ENCODE peak calls at places on chromosomes 2 and 18, in eight cellular contexts. One of them, this sample, is unnamed.

GRCh38 chr18:25826823-25827617 is 263.4 kb downstream of the SS18 start:
- DNase-seq in tibial artery: no peak
- DNase-seq in fibroblast of lung: peak; percentile 23
- DNase-seq in HCT116: no peak
- DNase-seq in tibial nerve: no peak
- DNase-seq in upper lobe of right lung: no peak
- DNase-seq in neural progenitor cell: no peak
- DNase-seq in sigmoid colon: no peak
- DNase-seq in this sample: no peak

GRCh38 chr18:67216846-67217245 is 299.7 kb downstream of the DSEL start:
- DNase-seq in upper lobe of right lung: no peak
- DNase-seq in sigmoid colon: no peak
- DNase-seq in tibial artery: no peak
- DNase-seq in fibroblast of lung: no peak
- DNase-seq in neural progenitor cell: no peak
- DNase-seq in tibial nerve: no peak
- DNase-seq in HCT116: no peak
- DNase-seq in this sample: no peak

GRCh38 chr18:58190842-58191530 is 147.0 kb downstream of the NEDD4L start:
- DNase-seq in sigmoid colon: no peak
- DNase-seq in tibial artery: no peak
- DNase-seq in fibroblast of lung: no peak
- DNase-seq in neural progenitor cell: no peak
- DNase-seq in upper lobe of right lung: no peak
- DNase-seq in HCT116: no peak
- DNase-seq in tibial nerve: no peak
- DNase-seq in this sample: no peak

GRCh38 chr2:33321236-33321731 is 155.2 kb upstream of the RASGRP3 start:
- DNase-seq in upper lobe of right lung: no peak
- DNase-seq in sigmoid colon: no peak
- DNase-seq in tibial artery: no peak
- DNase-seq in HCT116: no peak
- DNase-seq in fibroblast of lung: peak; percentile 65
- DNase-seq in tibial nerve: no peak
- DNase-seq in neural progenitor cell: no peak
- DNase-seq in this sample: no peak

GRCh38 chr18:58364867-58365533 is 263.9 kb downstream of the ALPK2 start:
- DNase-seq in upper lobe of right lung: no peak
- DNase-seq in tibial nerve: no peak
- DNase-seq in tibial artery: no peak
- DNase-seq in fibroblast of lung: no peak
- DNase-seq in sigmoid colon: no peak
- DNase-seq in HCT116: no peak
- DNase-seq in neural progenitor cell: no peak
- DNase-seq in this sample: no peak

GRCh38 chr2:237569896-237570295 is 3.5 kb downstream of the PRLH start:
- DNase-seq in sigmoid colon: no peak
- DNase-seq in tibial artery: no peak
- DNase-seq in upper lobe of right lung: peak; percentile 23
- DNase-seq in neural progenitor cell: no peak
- DNase-seq in HCT116: no peak
- DNase-seq in fibroblast of lung: no peak
- DNase-seq in tibial nerve: no peak
- DNase-seq in this sample: no peak

GRCh38 chr2:33681333-33681732 is 82.2 kb upstream of the FAM98A start:
- DNase-seq in fibroblast of lung: peak; percentile 10
- DNase-seq in HCT116: no peak
- DNase-seq in tibial nerve: no peak
- DNase-seq in tibial artery: no peak
- DNase-seq in upper lobe of right lung: no peak
- DNase-seq in sigmoid colon: no peak
- DNase-seq in neural progenitor cell: no peak
- DNase-seq in this sample: no peak

GRCh38 chr2:48600917-48601316 is 16.7 kb upstream of the GTF2A1L start:
- DNase-seq in tibial artery: no peak
- DNase-seq in tibial nerve: no peak
- DNase-seq in upper lobe of right lung: no peak
- DNase-seq in neural progenitor cell: no peak
- DNase-seq in fibroblast of lung: peak; percentile 68
- DNase-seq in HCT116: no peak
- DNase-seq in sigmoid colon: no peak
- DNase-seq in this sample: no peak

GRCh38 chr2:28430790-28431418 is 38.2 kb downstream of the FOSL2 start:
- DNase-seq in upper lobe of right lung: no peak
- DNase-seq in sigmoid colon: no peak
- DNase-seq in tibial nerve: no peak
- DNase-seq in neural progenitor cell: no peak
- DNase-seq in tibial artery: no peak
- DNase-seq in HCT116: no peak
- DNase-seq in fibroblast of lung: no peak
- DNase-seq in this sample: no peak

GRCh38 chr2:160621748-160622147 is 128.1 kb upstream of the RBMS1 start:
- DNase-seq in neural progenitor cell: no peak
- DNase-seq in HCT116: no peak
- DNase-seq in fibroblast of lung: peak; percentile 44
- DNase-seq in tibial nerve: no peak
- DNase-seq in tibial artery: no peak
- DNase-seq in upper lobe of right lung: no peak
- DNase-seq in sigmoid colon: no peak
- DNase-seq in this sample: no peak

GRCh38 chr2:236571161-236571560 is 1.5 kb downstream of the ACKR3 start:
- DNase-seq in HCT116: no peak
- DNase-seq in upper lobe of right lung: no peak
- DNase-seq in neural progenitor cell: no peak
- DNase-seq in sigmoid colon: peak; percentile 55
- DNase-seq in tibial nerve: no peak
- DNase-seq in fibroblast of lung: no peak
- DNase-seq in tibial artery: no peak
- DNase-seq in this sample: no peak

GRCh38 chr2:7539077-7539476 is 621.9 kb downstream of the RNF144A start:
- DNase-seq in sigmoid colon: no peak
- DNase-seq in HCT116: no peak
- DNase-seq in tibial nerve: no peak
- DNase-seq in fibroblast of lung: no peak
- DNase-seq in neural progenitor cell: no peak
- DNase-seq in upper lobe of right lung: no peak
- DNase-seq in tibial artery: no peak
- DNase-seq in this sample: no peak

GRCh38 chr18:38635706-38636105 is 1070.1 kb upstream of the CELF4 start:
- DNase-seq in neural progenitor cell: no peak
- DNase-seq in upper lobe of right lung: no peak
- DNase-seq in tibial artery: no peak
- DNase-seq in fibroblast of lung: peak; percentile 18
- DNase-seq in sigmoid colon: no peak
- DNase-seq in HCT116: no peak
- DNase-seq in tibial nerve: no peak
- DNase-seq in this sample: no peak

GRCh38 chr2:234795272-234795920 is 156.4 kb upstream of the SH3BP4 start:
- DNase-seq in sigmoid colon: no peak
- DNase-seq in tibial nerve: no peak
- DNase-seq in tibial artery: no peak
- DNase-seq in fibroblast of lung: peak; percentile 28
- DNase-seq in HCT116: no peak
- DNase-seq in neural progenitor cell: no peak
- DNase-seq in upper lobe of right lung: no peak
- DNase-seq in this sample: no peak

GRCh38 chr2:12080360-12080759 is 333.9 kb downstream of the LPIN1 start:
- DNase-seq in tibial nerve: no peak
- DNase-seq in tibial artery: no peak
- DNase-seq in HCT116: no peak
- DNase-seq in upper lobe of right lung: no peak
- DNase-seq in neural progenitor cell: no peak
- DNase-seq in fibroblast of lung: no peak
- DNase-seq in sigmoid colon: no peak
- DNase-seq in this sample: no peak

GRCh38 chr2:39728941-39729351 is 50.1 kb downstream of the THUMPD2 start:
- DNase-seq in fibroblast of lung: peak; percentile 42
- DNase-seq in tibial nerve: no peak
- DNase-seq in sigmoid colon: no peak
- DNase-seq in tibial artery: no peak
- DNase-seq in HCT116: peak; percentile 2
- DNase-seq in neural progenitor cell: peak; percentile 70
- DNase-seq in upper lobe of right lung: peak; percentile 67
- DNase-seq in this sample: no peak

GRCh38 chr2:43082111-43082877 is 144.1 kb downstream of the ZFP36L2 start:
- DNase-seq in neural progenitor cell: no peak
- DNase-seq in tibial artery: peak; percentile 46
- DNase-seq in HCT116: no peak
- DNase-seq in sigmoid colon: no peak
- DNase-seq in tibial nerve: no peak
- DNase-seq in fibroblast of lung: peak; percentile 81
- DNase-seq in upper lobe of right lung: no peak
- DNase-seq in this sample: no peak

GRCh38 chr18:3554091-3554601 is 104.2 kb downstream of the TGIF1 start:
- DNase-seq in neural progenitor cell: peak; percentile 81
- DNase-seq in sigmoid colon: no peak
- DNase-seq in fibroblast of lung: no peak
- DNase-seq in HCT116: no peak
- DNase-seq in tibial nerve: no peak
- DNase-seq in tibial artery: no peak
- DNase-seq in upper lobe of right lung: no peak
- DNase-seq in this sample: no peak

GRCh38 chr2:53646788-53647187 is 120.8 kb upstream of the CHAC2 start:
- DNase-seq in HCT116: no peak
- DNase-seq in sigmoid colon: no peak
- DNase-seq in fibroblast of lung: no peak
- DNase-seq in neural progenitor cell: no peak
- DNase-seq in tibial artery: no peak
- DNase-seq in upper lobe of right lung: no peak
- DNase-seq in tibial nerve: no peak
- DNase-seq in this sample: no peak

DNA sequence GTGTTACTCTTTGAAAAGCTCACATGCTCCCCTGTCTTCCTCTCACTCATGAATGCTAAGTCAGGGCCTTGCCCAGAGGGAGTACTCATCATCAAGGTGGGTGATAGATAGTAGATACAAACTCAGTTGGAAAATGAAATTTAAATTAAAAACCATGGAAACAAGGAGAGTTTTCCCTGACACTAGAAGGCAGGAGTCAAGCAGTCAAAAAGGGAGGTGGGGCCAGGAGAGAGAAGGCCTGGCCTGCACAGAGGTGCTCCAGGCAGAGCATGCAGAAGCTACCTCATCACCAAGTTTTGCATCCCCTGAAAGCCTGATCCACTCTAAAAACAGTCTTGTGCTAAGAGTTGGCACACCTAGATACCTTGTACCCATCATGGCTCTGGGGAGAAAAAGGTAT is 143.7 kb downstream of the MYO5B start:
- DNase-seq in neural progenitor cell: peak; percentile 43
- DNase-seq in HCT116: no peak
- DNase-seq in upper lobe of right lung: no peak
- DNase-seq in tibial artery: no peak
- DNase-seq in tibial nerve: no peak
- DNase-seq in fibroblast of lung: no peak
- DNase-seq in sigmoid colon: no peak
- DNase-seq in this sample: no peak
- TF ChIP-seq CTCF in neural progenitor cell: peak; percentile 60
- TF ChIP-seq CTCF in HCT116: peak; percentile 41
- TF ChIP-seq CTCF in upper lobe of right lung: peak; percentile 6
- TF ChIP-seq CTCF in tibial artery: no peak
- TF ChIP-seq CTCF in tibial nerve: no peak
- TF ChIP-seq CTCF in fibroblast of lung: no peak
- TF ChIP-seq CTCF in sigmoid colon: no peak
- TF ChIP-seq CTCF in this sample: no peak

GRCh38 chr18:9586814-9587213 is 27.5 kb downstream of the PPP4R1 start:
- DNase-seq in tibial artery: no peak
- DNase-seq in neural progenitor cell: no peak
- DNase-seq in HCT116: no peak
- DNase-seq in upper lobe of right lung: no peak
- DNase-seq in tibial nerve: no peak
- DNase-seq in sigmoid colon: no peak
- DNase-seq in fibroblast of lung: no peak
- DNase-seq in this sample: no peak
- H3K36me3 ChIP-seq in tibial artery: peaks cover 38% of the 10 kb centered on the region
- H3K36me3 ChIP-seq in neural progenitor cell: peaks cover 26% of the 10 kb centered on the region
- H3K36me3 ChIP-seq in HCT116: peaks cover 10% of the 10 kb centered on the region
- H3K36me3 ChIP-seq in upper lobe of right lung: peaks cover 93% of the 10 kb centered on the region
- H3K36me3 ChIP-seq in tibial nerve: no peaks in the 10 kb centered on the region
- H3K36me3 ChIP-seq in sigmoid colon: peaks cover 17% of the 10 kb centered on the region
- H3K36me3 ChIP-seq in fibroblast of lung: peaks cover 7% of the 10 kb centered on the region
- H3K36me3 ChIP-seq in this sample: peaks cover 34% of the 10 kb centered on the region

DNA sequence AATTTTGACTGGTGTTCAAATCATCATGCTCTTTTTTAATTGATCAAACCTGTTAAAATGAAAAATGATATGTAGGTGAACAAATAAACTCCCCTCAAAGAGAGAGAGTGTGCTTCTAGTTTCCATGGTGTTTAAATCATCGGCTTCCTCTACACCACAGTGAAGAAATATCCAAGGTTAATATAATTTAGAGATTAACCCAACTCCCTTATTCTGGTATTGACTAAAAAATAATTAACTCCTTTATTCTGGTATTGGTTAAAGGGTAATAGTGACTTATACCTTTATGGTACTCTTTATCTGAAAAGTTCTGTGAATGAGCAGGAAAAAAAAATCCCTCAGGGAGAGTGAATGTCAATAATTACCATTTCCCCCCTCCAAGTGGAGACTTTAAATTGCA is 93.1 kb downstream of the SPATS2L start:
- DNase-seq in neural progenitor cell: no peak
- DNase-seq in tibial artery: no peak
- DNase-seq in tibial nerve: no peak
- DNase-seq in fibroblast of lung: no peak
- DNase-seq in HCT116: no peak
- DNase-seq in sigmoid colon: no peak
- DNase-seq in upper lobe of right lung: no peak
- DNase-seq in this sample: no peak
- H3K4me1 ChIP-seq in neural progenitor cell: peaks cover 16% of the 10 kb centered on the region
- H3K4me1 ChIP-seq in tibial artery: no peaks in the 10 kb centered on the region
- H3K4me1 ChIP-seq in tibial nerve: peaks cover 6% of the 10 kb centered on the region
- H3K4me1 ChIP-seq in fibroblast of lung: peaks cover 4% of the 10 kb centered on the region
- H3K4me1 ChIP-seq in HCT116: peaks cover 30% of the 10 kb centered on the region
- H3K4me1 ChIP-seq in sigmoid colon: no peaks in the 10 kb centered on the region
- H3K4me1 ChIP-seq in upper lobe of right lung: no peaks in the 10 kb centered on the region
- H3K4me1 ChIP-seq in this sample: peaks cover under 1% of the 10 kb centered on the region

GRCh38 chr2:176138526-176139169 is 9.1 kb downstream of the HOXD8 start:
- DNase-seq in tibial nerve: no peak
- DNase-seq in fibroblast of lung: no peak
- DNase-seq in tibial artery: peak; percentile 19
- DNase-seq in sigmoid colon: peak; percentile 63
- DNase-seq in upper lobe of right lung: no peak
- DNase-seq in HCT116: no peak
- DNase-seq in neural progenitor cell: no peak
- DNase-seq in this sample: peak; percentile 58

GRCh38 chr2:176140130-176140519 is 10.6 kb downstream of the HOXD8 start:
- DNase-seq in fibroblast of lung: no peak
- DNase-seq in tibial artery: no peak
- DNase-seq in neural progenitor cell: no peak
- DNase-seq in upper lobe of right lung: no peak
- DNase-seq in sigmoid colon: peak; percentile 75
- DNase-seq in tibial nerve: no peak
- DNase-seq in HCT116: no peak
- DNase-seq in this sample: peak; percentile 70

GRCh38 chr2:176139621-176140020 is 10.1 kb downstream of the HOXD8 start:
- DNase-seq in neural progenitor cell: no peak
- DNase-seq in tibial nerve: no peak
- DNase-seq in HCT116: no peak
- DNase-seq in upper lobe of right lung: no peak
- DNase-seq in fibroblast of lung: no peak
- DNase-seq in sigmoid colon: peak; percentile 61
- DNase-seq in tibial artery: no peak
- DNase-seq in this sample: peak; percentile 65

GRCh38 chr2:176137883-176138282 is 8.4 kb downstream of the HOXD8 start:
- DNase-seq in upper lobe of right lung: no peak
- DNase-seq in HCT116: no peak
- DNase-seq in fibroblast of lung: no peak
- DNase-seq in tibial nerve: no peak
- DNase-seq in sigmoid colon: peak; percentile 36
- DNase-seq in neural progenitor cell: no peak
- DNase-seq in tibial artery: no peak
- DNase-seq in this sample: no peak

GRCh38 chr2:176139170-176139611 is 9.7 kb downstream of the HOXD8 start:
- DNase-seq in fibroblast of lung: no peak
- DNase-seq in tibial nerve: no peak
- DNase-seq in upper lobe of right lung: no peak
- DNase-seq in neural progenitor cell: no peak
- DNase-seq in HCT116: no peak
- DNase-seq in sigmoid colon: no peak
- DNase-seq in tibial artery: no peak
- DNase-seq in this sample: no peak
- TF ChIP-seq CTCF in fibroblast of lung: no peak
- TF ChIP-seq CTCF in tibial nerve: no peak
- TF ChIP-seq CTCF in upper lobe of right lung: no peak
- TF ChIP-seq CTCF in neural progenitor cell: no peak
- TF ChIP-seq CTCF in HCT116: no peak
- TF ChIP-seq CTCF in sigmoid colon: no peak
- TF ChIP-seq CTCF in tibial artery: no peak
- TF ChIP-seq CTCF in this sample: no peak